ENCODE peak calls at places on chromosomes 4 and X, in four cellular contexts. F, Z, B and L are unnamed samples.

GRCh38 chr4:73208376-73208775 is 50.2 kb downstream of the ANKRD17 start:
- DNase-seq in B (no peak), F (no peak), Z (no peak), L (no peak)

GRCh38 chr4:48909697-48910096 is 3.1 kb upstream of the OCIAD2 start:
- DNase-seq in Z (peak), B (peak), F (peak), L (no peak)

GRCh38 chr4:11782859-11783258 is 354.2 kb upstream of the HS3ST1 start:
- DNase-seq in Z (no peak), F (no peak), B (no peak), L (no peak)

GRCh38 chr4:40630335-40631021 is 814 bp upstream of the RBM47 start:
- DNase-seq in B (peak), F (no peak), Z (peak), L (peak)

GRCh38 chr4:73388887-73389286 is 15.2 kb upstream of the ALB start:
- DNase-seq in F (no peak), Z (no peak), B (no peak), L (no peak)

GRCh38 chr4:79528241-79528706 is 120.2 kb upstream of the GK2 start:
- DNase-seq in B (no peak), F (no peak), Z (no peak), L (no peak)

GRCh38 chrX:47621851-47622250 is 2.2 kb upstream of the SYN1 start:
- DNase-seq in F (no peak), B (no peak), Z (no peak), L (no peak)

GRCh38 chr4:26173619-26174018 is 147.2 kb upstream of the RBPJ start:
- DNase-seq in B (no peak), F (no peak), Z (no peak), L (no peak)

GRCh38 chr4:8221476-8221875 is 22.4 kb downstream of the SH3TC1 start:
- DNase-seq in Z (no peak), F (no peak), B (no peak), L (no peak)

GRCh38 chr4:6378493-6379445 is 93.6 kb downstream of the PPP2R2C start:
- DNase-seq in B (no peak), F (no peak), Z (no peak), L (peak)

GRCh38 chrX:15916704-15917084 is 62.1 kb upstream of the AP1S2 start:
- DNase-seq in F (no peak), B (no peak), Z (no peak), L (no peak)

GRCh38 chrX:19350831-19351447 is 7.2 kb downstream of the PDHA1 start:
- DNase-seq in F (no peak), Z (no peak), B (no peak), L (no peak)

GRCh38 chr4:163548481-163549243 is 54.2 kb downstream of the TMA16 start:
- DNase-seq in B (no peak), Z (no peak), F (no peak), L (no peak)

GRCh38 chr4:3375688-3376087 is 66.1 kb upstream of the HGFAC start:
- DNase-seq in B (no peak), Z (no peak), F (no peak), L (no peak)

GRCh38 chr4:16000708-16001483 is 37.9 kb upstream of the FGFBP2 start:
- DNase-seq in Z (no peak), B (no peak), F (no peak), L (no peak)

GRCh38 chr4:165355900-165356300 is 22.9 kb upstream of the CPE start:
- DNase-seq in F (no peak), Z (no peak), B (peak), L (peak)

GRCh38 chr4:173747537-173748257 is 217.7 kb upstream of the HAND2 start:
- DNase-seq in B (no peak), F (no peak), Z (no peak), L (no peak)

GRCh38 chr4:175531405-175532091 is 280.5 kb downstream of the GPM6A start:
- DNase-seq in Z (no peak), F (no peak), B (no peak), L (no peak)

GRCh38 chr4:126627255-126627654 is 1005.5 kb upstream of the INTU start:
- DNase-seq in F (no peak), B (no peak), Z (no peak), L (peak)

GRCh38 chrX:80021611-80022010 is 7.1 kb downstream of the TBX22 start:
- DNase-seq in B (no peak), F (no peak), Z (no peak), L (no peak)

GRCh38 chrX:1661048-1661921 is 46.4 kb downstream of the ASMT start:
- DNase-seq in F (peak), Z (no peak), B (peak), L (peak)

GRCh38 chr4:77697860-77698599 is 92.4 kb downstream of the CXCL13 start:
- DNase-seq in F (no peak), Z (no peak), B (peak), L (no peak)

GRCh38 chr4:176753049-176753448 is 39.7 kb downstream of the VEGFC start:
- DNase-seq in B (no peak), Z (no peak), F (no peak), L (no peak)

GRCh38 chr4:14193601-14194000 is 566.1 kb upstream of the BOD1L1 start:
- DNase-seq in B (no peak), F (no peak), Z (no peak), L (no peak)

GRCh38 chr4:158722291-158722916 is 792 bp downstream of the PPID start:
- DNase-seq in Z (no peak), B (peak), F (no peak), L (no peak)

GRCh38 chr4:15147709-15148651 is 145.7 kb downstream of the CPEB2 start:
- DNase-seq in F (no peak), B (no peak), Z (peak), L (no peak)

GRCh38 chr4:140293979-140294378 is 79.5 kb upstream of the SCOC start:
- DNase-seq in Z (no peak), F (no peak), B (no peak), L (no peak)

GRCh38 chr4:83974111-83974789 is 438.3 kb downstream of the GPAT3 start:
- DNase-seq in Z (no peak), F (no peak), B (no peak), L (no peak)

GRCh38 chr4:175419120-175419774 is 392.8 kb downstream of the GPM6A start:
- DNase-seq in F (no peak), B (no peak), Z (no peak), L (no peak)

GRCh38 chr4:155566241-155566823 is 100.3 kb upstream of the GUCY1A1 start:
- DNase-seq in F (no peak), Z (no peak), B (no peak), L (no peak)

GRCh38 chrX:32153586-32153985 is 1057.8 kb downstream of the DMD start:
- DNase-seq in Z (no peak), B (no peak), F (no peak), L (no peak)

GRCh38 chr4:39609454-39609911 is 29.2 kb downstream of the SMIM14 start:
- DNase-seq in Z (no peak), F (no peak), B (no peak), L (no peak)

DNA sequence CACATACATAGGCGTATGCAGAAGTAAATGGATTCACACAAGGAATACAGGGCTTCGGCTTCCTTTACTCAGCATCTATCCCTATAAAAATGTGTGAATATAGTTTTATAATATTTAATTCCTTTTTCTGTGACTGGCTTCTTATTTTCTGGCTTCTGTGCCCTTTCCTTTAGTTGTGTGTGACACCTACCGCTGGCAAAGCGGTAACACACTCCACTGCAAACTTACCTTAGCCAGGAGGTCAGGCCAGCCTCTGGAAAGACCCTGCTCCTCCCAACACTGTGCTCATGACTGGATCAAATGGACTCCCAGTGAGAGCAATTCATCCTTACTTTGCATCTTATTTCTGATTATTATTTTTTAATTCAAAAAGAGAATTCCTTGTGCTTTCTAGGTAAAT is 244.2 kb downstream of the ANK2 start:
- DNase-seq in F (no peak), B (no peak), Z (no peak), L (no peak)
- TF ChIP-seq CTCF in F (no peak), B (peak), Z (no peak), L (no peak)

GRCh38 chr4:109798866-109799265 is 2.9 kb downstream of the CFI start:
- DNase-seq in Z (no peak), B (no peak), F (no peak), L (no peak)
- TF ChIP-seq CTCF in Z (no peak), B (peak), F (no peak), L (no peak)

GRCh38 chrX:38304010-38304409 is 23.3 kb downstream of the RPGR start:
- DNase-seq in B (no peak), Z (no peak), F (no peak), L (no peak)
- TF ChIP-seq CTCF in B (peak), Z (no peak), F (no peak), L (no peak)

GRCh38 chr4:170374770-170375169 is 285.0 kb upstream of the AADAT start:
- DNase-seq in F (no peak), B (peak), Z (no peak), L (no peak)
- TF ChIP-seq CTCF in F (no peak), B (peak), Z (no peak), L (peak)

GRCh38 chr4:183141997-183142396 is 42.9 kb downstream of the WWC2 start:
- DNase-seq in Z (no peak), B (no peak), F (no peak), L (no peak)
- TF ChIP-seq CTCF in Z (no peak), B (no peak), F (no peak), L (no peak)

GRCh38 chr4:22363071-22363470 is 152.8 kb downstream of the ADGRA3 start:
- DNase-seq in B (no peak), Z (no peak), F (no peak), L (no peak)

DNA sequence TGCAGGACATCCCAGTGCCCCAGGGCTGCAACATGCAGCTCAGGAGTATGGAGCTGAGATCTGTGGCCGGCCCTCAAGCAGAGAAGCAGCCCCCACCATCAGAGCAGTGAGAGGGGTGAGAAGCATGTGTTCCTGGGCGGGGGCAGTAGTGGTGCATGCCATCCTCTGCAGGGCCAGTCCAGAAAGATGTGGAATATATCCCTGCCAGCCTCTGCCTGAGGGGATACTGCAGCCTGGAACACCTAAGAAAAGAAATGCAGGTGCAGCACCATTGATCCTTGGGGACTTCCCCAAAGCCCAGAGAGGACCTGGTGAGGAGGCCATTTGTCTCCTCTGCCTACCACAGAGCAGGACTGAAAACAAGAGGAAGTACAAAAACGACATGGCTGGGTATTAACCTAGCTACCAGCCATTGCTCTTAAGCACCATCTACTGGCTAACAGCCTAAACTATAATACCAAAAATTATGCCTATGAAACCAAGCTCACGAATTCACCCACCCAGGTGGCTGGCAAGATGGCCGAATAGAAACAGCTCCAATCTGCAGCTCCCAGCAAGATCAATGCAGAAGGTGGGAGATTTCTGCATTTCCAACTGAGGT is 158.8 kb downstream of the ADGRA3 start:
- DNase-seq in Z (no peak), B (no peak), F (no peak), L (no peak)
- TF ChIP-seq CTCF in Z (peak), B (peak), F (no peak), L (no peak)